ENCODE peak calls at places on chromosome 9, in nine cellular contexts. One of them, this sample, is unnamed.

GRCh38 chr9:74777136-74777879 is 110.4 kb downstream of the TRPM6 start:
- DNase-seq in AG09319: peak
- DNase-seq in fibroblast of pulmonary artery: peak
- DNase-seq in uterus: peak
- DNase-seq in neural progenitor cell: peak
- DNase-seq in psoas muscle: peak
- DNase-seq in keratinocyte: no peak
- DNase-seq in foreskin fibroblast: peak
- DNase-seq in CD8-positive, alpha-beta T cell: peak
- DNase-seq in this sample: no peak

GRCh38 chr9:89664896-89665329 is 60.1 kb downstream of the GADD45G start:
- DNase-seq in psoas muscle: no peak
- DNase-seq in neural progenitor cell: no peak
- DNase-seq in foreskin fibroblast: no peak
- DNase-seq in fibroblast of pulmonary artery: no peak
- DNase-seq in AG09319: no peak
- DNase-seq in keratinocyte: no peak
- DNase-seq in CD8-positive, alpha-beta T cell: no peak
- DNase-seq in uterus: no peak
- DNase-seq in this sample: no peak

GRCh38 chr9:97704851-97705250 is 7.7 kb upstream of the XPA start:
- DNase-seq in keratinocyte: no peak
- DNase-seq in neural progenitor cell: no peak
- DNase-seq in CD8-positive, alpha-beta T cell: no peak
- DNase-seq in fibroblast of pulmonary artery: no peak
- DNase-seq in psoas muscle: no peak
- DNase-seq in foreskin fibroblast: no peak
- DNase-seq in uterus: no peak
- DNase-seq in AG09319: no peak
- DNase-seq in this sample: no peak

GRCh38 chr9:122005597-122005996 is 87.5 kb downstream of the TTLL11 start:
- DNase-seq in CD8-positive, alpha-beta T cell: no peak
- DNase-seq in keratinocyte: no peak
- DNase-seq in AG09319: no peak
- DNase-seq in uterus: no peak
- DNase-seq in foreskin fibroblast: peak
- DNase-seq in neural progenitor cell: peak
- DNase-seq in fibroblast of pulmonary artery: peak
- DNase-seq in psoas muscle: no peak
- DNase-seq in this sample: no peak

GRCh38 chr9:112665347-112665746 is 52.6 kb downstream of the INIP start:
- DNase-seq in neural progenitor cell: no peak
- DNase-seq in foreskin fibroblast: peak
- DNase-seq in CD8-positive, alpha-beta T cell: no peak
- DNase-seq in uterus: no peak
- DNase-seq in AG09319: no peak
- DNase-seq in keratinocyte: no peak
- DNase-seq in fibroblast of pulmonary artery: peak
- DNase-seq in psoas muscle: no peak
- DNase-seq in this sample: no peak

GRCh38 chr9:37144762-37145161 is 24.4 kb downstream of the ZCCHC7 start:
- DNase-seq in AG09319: no peak
- DNase-seq in neural progenitor cell: peak
- DNase-seq in foreskin fibroblast: peak
- DNase-seq in fibroblast of pulmonary artery: no peak
- DNase-seq in CD8-positive, alpha-beta T cell: no peak
- DNase-seq in keratinocyte: no peak
- DNase-seq in uterus: no peak
- DNase-seq in psoas muscle: no peak
- DNase-seq in this sample: no peak

GRCh38 chr9:17470449-17470848 is 108.4 kb upstream of the SH3GL2 start:
- DNase-seq in neural progenitor cell: no peak
- DNase-seq in fibroblast of pulmonary artery: no peak
- DNase-seq in uterus: no peak
- DNase-seq in foreskin fibroblast: no peak
- DNase-seq in AG09319: no peak
- DNase-seq in keratinocyte: no peak
- DNase-seq in psoas muscle: no peak
- DNase-seq in CD8-positive, alpha-beta T cell: no peak
- DNase-seq in this sample: no peak

GRCh38 chr9:131704195-131704983 is 35.5 kb downstream of the RAPGEF1 start:
- DNase-seq in foreskin fibroblast: no peak
- DNase-seq in AG09319: no peak
- DNase-seq in uterus: no peak
- DNase-seq in keratinocyte: no peak
- DNase-seq in psoas muscle: no peak
- DNase-seq in fibroblast of pulmonary artery: no peak
- DNase-seq in neural progenitor cell: no peak
- DNase-seq in CD8-positive, alpha-beta T cell: no peak
- DNase-seq in this sample: no peak

GRCh38 chr9:37324691-37325490 is 97.6 kb upstream of the GRHPR start:
- DNase-seq in psoas muscle: no peak
- DNase-seq in neural progenitor cell: peak
- DNase-seq in foreskin fibroblast: no peak
- DNase-seq in keratinocyte: no peak
- DNase-seq in fibroblast of pulmonary artery: no peak
- DNase-seq in CD8-positive, alpha-beta T cell: no peak
- DNase-seq in AG09319: no peak
- DNase-seq in uterus: no peak
- DNase-seq in this sample: no peak

GRCh38 chr9:68476889-68477288 is 63.8 kb downstream of the TMEM252 start:
- DNase-seq in foreskin fibroblast: no peak
- DNase-seq in AG09319: no peak
- DNase-seq in uterus: peak
- DNase-seq in fibroblast of pulmonary artery: no peak
- DNase-seq in psoas muscle: no peak
- DNase-seq in CD8-positive, alpha-beta T cell: no peak
- DNase-seq in neural progenitor cell: no peak
- DNase-seq in keratinocyte: no peak
- DNase-seq in this sample: no peak
- TF ChIP-seq CTCF in foreskin fibroblast: no peak
- TF ChIP-seq CTCF in AG09319: no peak
- TF ChIP-seq CTCF in uterus: no peak
- TF ChIP-seq CTCF in fibroblast of pulmonary artery: no peak
- TF ChIP-seq CTCF in psoas muscle: no peak
- TF ChIP-seq CTCF in CD8-positive, alpha-beta T cell: no peak
- TF ChIP-seq CTCF in neural progenitor cell: no peak
- TF ChIP-seq CTCF in keratinocyte: no peak
- TF ChIP-seq CTCF in this sample: no peak

GRCh38 chr9:129547869-129548570 is 72.9 kb downstream of the C9orf50 start:
- DNase-seq in neural progenitor cell: no peak
- DNase-seq in fibroblast of pulmonary artery: no peak
- DNase-seq in keratinocyte: no peak
- DNase-seq in uterus: no peak
- DNase-seq in psoas muscle: no peak
- DNase-seq in CD8-positive, alpha-beta T cell: no peak
- DNase-seq in foreskin fibroblast: no peak
- DNase-seq in AG09319: no peak
- DNase-seq in this sample: no peak

GRCh38 chr9:129549684-129550083 is 71.2 kb downstream of the C9orf50 start:
- DNase-seq in psoas muscle: peak
- DNase-seq in neural progenitor cell: peak
- DNase-seq in keratinocyte: no peak
- DNase-seq in uterus: peak
- DNase-seq in AG09319: no peak
- DNase-seq in fibroblast of pulmonary artery: peak
- DNase-seq in foreskin fibroblast: peak
- DNase-seq in CD8-positive, alpha-beta T cell: no peak
- DNase-seq in this sample: no peak

GRCh38 chr9:129547063-129547462 is 73.8 kb downstream of the C9orf50 start:
- DNase-seq in uterus: no peak
- DNase-seq in keratinocyte: no peak
- DNase-seq in AG09319: no peak
- DNase-seq in psoas muscle: no peak
- DNase-seq in CD8-positive, alpha-beta T cell: no peak
- DNase-seq in foreskin fibroblast: no peak
- DNase-seq in fibroblast of pulmonary artery: no peak
- DNase-seq in neural progenitor cell: no peak
- DNase-seq in this sample: no peak

GRCh38 chr9:129549139-129549538 is 71.8 kb downstream of the C9orf50 start:
- DNase-seq in psoas muscle: no peak
- DNase-seq in fibroblast of pulmonary artery: no peak
- DNase-seq in uterus: no peak
- DNase-seq in AG09319: no peak
- DNase-seq in neural progenitor cell: no peak
- DNase-seq in foreskin fibroblast: no peak
- DNase-seq in keratinocyte: no peak
- DNase-seq in CD8-positive, alpha-beta T cell: no peak
- DNase-seq in this sample: no peak

GRCh38 chr9:129548571-129549135 is 72.2 kb downstream of the C9orf50 start:
- DNase-seq in psoas muscle: peak
- DNase-seq in neural progenitor cell: no peak
- DNase-seq in CD8-positive, alpha-beta T cell: no peak
- DNase-seq in fibroblast of pulmonary artery: no peak
- DNase-seq in uterus: no peak
- DNase-seq in AG09319: no peak
- DNase-seq in foreskin fibroblast: no peak
- DNase-seq in keratinocyte: no peak
- DNase-seq in this sample: no peak
- TF ChIP-seq CTCF in psoas muscle: no peak
- TF ChIP-seq CTCF in neural progenitor cell: no peak
- TF ChIP-seq CTCF in CD8-positive, alpha-beta T cell: no peak
- TF ChIP-seq CTCF in fibroblast of pulmonary artery: no peak
- TF ChIP-seq CTCF in uterus: no peak
- TF ChIP-seq CTCF in AG09319: no peak
- TF ChIP-seq CTCF in foreskin fibroblast: no peak
- TF ChIP-seq CTCF in keratinocyte: no peak
- TF ChIP-seq CTCF in this sample: no peak

GRCh38 chr9:91676042-91676441 is 252.4 kb upstream of the NFIL3 start:
- DNase-seq in neural progenitor cell: no peak
- DNase-seq in CD8-positive, alpha-beta T cell: no peak
- DNase-seq in psoas muscle: no peak
- DNase-seq in uterus: no peak
- DNase-seq in AG09319: no peak
- DNase-seq in foreskin fibroblast: peak
- DNase-seq in keratinocyte: no peak
- DNase-seq in fibroblast of pulmonary artery: no peak
- DNase-seq in this sample: no peak
- TF ChIP-seq CTCF in neural progenitor cell: no peak
- TF ChIP-seq CTCF in CD8-positive, alpha-beta T cell: no peak
- TF ChIP-seq CTCF in psoas muscle: no peak
- TF ChIP-seq CTCF in uterus: no peak
- TF ChIP-seq CTCF in AG09319: no peak
- TF ChIP-seq CTCF in foreskin fibroblast: peak
- TF ChIP-seq CTCF in keratinocyte: peak
- TF ChIP-seq CTCF in fibroblast of pulmonary artery: no peak
- TF ChIP-seq CTCF in this sample: peak

GRCh38 chr9:20369391-20369790 is 252.9 kb downstream of the MLLT3 start:
- DNase-seq in foreskin fibroblast: no peak
- DNase-seq in AG09319: no peak
- DNase-seq in CD8-positive, alpha-beta T cell: no peak
- DNase-seq in neural progenitor cell: no peak
- DNase-seq in psoas muscle: no peak
- DNase-seq in uterus: no peak
- DNase-seq in keratinocyte: no peak
- DNase-seq in fibroblast of pulmonary artery: no peak
- DNase-seq in this sample: no peak
- TF ChIP-seq CTCF in foreskin fibroblast: no peak
- TF ChIP-seq CTCF in AG09319: no peak
- TF ChIP-seq CTCF in CD8-positive, alpha-beta T cell: no peak
- TF ChIP-seq CTCF in neural progenitor cell: no peak
- TF ChIP-seq CTCF in psoas muscle: no peak
- TF ChIP-seq CTCF in uterus: no peak
- TF ChIP-seq CTCF in keratinocyte: peak
- TF ChIP-seq CTCF in fibroblast of pulmonary artery: no peak
- TF ChIP-seq CTCF in this sample: no peak

GRCh38 chr9:127392976-127393375 is 4.0 kb upstream of the SLC2A8 start:
- DNase-seq in neural progenitor cell: no peak
- DNase-seq in CD8-positive, alpha-beta T cell: no peak
- DNase-seq in psoas muscle: no peak
- DNase-seq in uterus: peak
- DNase-seq in keratinocyte: no peak
- DNase-seq in foreskin fibroblast: no peak
- DNase-seq in AG09319: no peak
- DNase-seq in fibroblast of pulmonary artery: no peak
- DNase-seq in this sample: no peak

GRCh38 chr9:127395491-127396252 is 1.3 kb upstream of the SLC2A8 start:
- DNase-seq in neural progenitor cell: no peak
- DNase-seq in fibroblast of pulmonary artery: no peak
- DNase-seq in foreskin fibroblast: no peak
- DNase-seq in psoas muscle: no peak
- DNase-seq in keratinocyte: no peak
- DNase-seq in CD8-positive, alpha-beta T cell: no peak
- DNase-seq in AG09319: no peak
- DNase-seq in uterus: no peak
- DNase-seq in this sample: no peak

GRCh38 chr9:127392166-127392565 is 4.8 kb upstream of the SLC2A8 start:
- DNase-seq in CD8-positive, alpha-beta T cell: no peak
- DNase-seq in psoas muscle: no peak
- DNase-seq in fibroblast of pulmonary artery: no peak
- DNase-seq in AG09319: no peak
- DNase-seq in foreskin fibroblast: no peak
- DNase-seq in uterus: no peak
- DNase-seq in keratinocyte: no peak
- DNase-seq in neural progenitor cell: no peak
- DNase-seq in this sample: no peak

GRCh38 chr9:127396253-127396807 is 639 bp upstream of the SLC2A8 start:
- DNase-seq in AG09319: no peak
- DNase-seq in psoas muscle: no peak
- DNase-seq in neural progenitor cell: no peak
- DNase-seq in foreskin fibroblast: no peak
- DNase-seq in fibroblast of pulmonary artery: no peak
- DNase-seq in keratinocyte: no peak
- DNase-seq in CD8-positive, alpha-beta T cell: no peak
- DNase-seq in uterus: no peak
- DNase-seq in this sample: peak

GRCh38 chr9:127393680-127394079 is 3.3 kb upstream of the SLC2A8 start:
- DNase-seq in uterus: no peak
- DNase-seq in fibroblast of pulmonary artery: peak
- DNase-seq in psoas muscle: no peak
- DNase-seq in neural progenitor cell: no peak
- DNase-seq in CD8-positive, alpha-beta T cell: no peak
- DNase-seq in AG09319: peak
- DNase-seq in foreskin fibroblast: peak
- DNase-seq in keratinocyte: no peak
- DNase-seq in this sample: no peak
- TF ChIP-seq CTCF in uterus: peak
- TF ChIP-seq CTCF in fibroblast of pulmonary artery: peak
- TF ChIP-seq CTCF in psoas muscle: no peak
- TF ChIP-seq CTCF in neural progenitor cell: no peak
- TF ChIP-seq CTCF in CD8-positive, alpha-beta T cell: no peak
- TF ChIP-seq CTCF in AG09319: peak
- TF ChIP-seq CTCF in foreskin fibroblast: no peak
- TF ChIP-seq CTCF in keratinocyte: no peak
- TF ChIP-seq CTCF in this sample: no peak

This sample was measured in D721Med.